ENCODE peak calls at places on chromosomes 11 and 22, in ten cellular contexts. B is IMR-90, J is DND-41, P is MM.1S, C is Peyer's patch, H is breast epithelium, G is OCI-LY7, O is sigmoid colon, Y is mammary epithelial cell, A is thoracic aorta. X is an unnamed sample.

GRCh38 chr11:1009371-1009770 is 27.1 kb downstream of the MUC6 start:
- DNase-seq in H (no peak), G (no peak), P (no peak), A (no peak), O (no peak), J (no peak), Y (no peak), B (no peak), C (no peak), X (peak)

GRCh38 chr11:126415669-126416420 is 60.4 kb downstream of the ST3GAL4 start:
- DNase-seq in C (peak), B (no peak), J (no peak), G (no peak), A (no peak), Y (no peak), P (no peak), O (peak), H (no peak), X (no peak)

GRCh38 chr11:32331098-32331497 is 104.2 kb downstream of the WT1 start:
- DNase-seq in C (no peak), A (no peak), Y (no peak), P (no peak), O (no peak), G (no peak), H (no peak), B (no peak), J (no peak), X (no peak)

GRCh38 chr11:35688023-35688422 is 25.4 kb downstream of the TRIM44 start:
- DNase-seq in H (no peak), P (no peak), Y (peak), O (no peak), G (no peak), A (no peak), J (no peak), C (no peak), B (peak), X (no peak)

GRCh38 chr11:914747-915493 is 4.3 kb upstream of the CHID1 start:
- DNase-seq in P (no peak), J (no peak), A (peak), H (peak), C (peak), G (no peak), O (peak), Y (no peak), B (no peak), X (peak)

GRCh38 chr22:36360871-36361383 is 26.8 kb downstream of the MYH9 start:
- DNase-seq in G (no peak), P (no peak), O (no peak), H (no peak), B (peak), C (no peak), A (no peak), J (no peak), Y (no peak), X (no peak)

GRCh38 chr22:20582520-20583361 is 75.3 kb downstream of the MED15 start:
- DNase-seq in P (no peak), C (no peak), G (no peak), Y (no peak), H (no peak), A (no peak), B (no peak), J (no peak), O (no peak), X (no peak)

GRCh38 chr11:129861702-129862107 is 33.7 kb downstream of the NFRKB start:
- DNase-seq in J (no peak), P (no peak), H (peak), O (no peak), C (peak), Y (peak), G (no peak), A (no peak), B (peak), X (no peak)

GRCh38 chr11:73140213-73141030 is 1.7 kb downstream of the FCHSD2 start:
- DNase-seq in A (no peak), O (no peak), Y (peak), G (peak), P (peak), C (no peak), H (no peak), J (peak), B (peak), X (peak)

GRCh38 chr22:40203568-40203967 is 25.8 kb downstream of the TNRC6B start:
- DNase-seq in C (no peak), A (no peak), Y (no peak), J (peak), O (no peak), G (peak), P (peak), B (peak), H (no peak), X (no peak)

GRCh38 chr11:111730871-111731591 is 35.2 kb downstream of the PPP2R1B start:
- DNase-seq in B (no peak), G (no peak), A (no peak), C (no peak), P (no peak), O (peak), H (peak), Y (peak), J (no peak), X (no peak)

GRCh38 chr22:49976439-49977175 is 16.0 kb downstream of the PIM3 start:
- DNase-seq in G (peak), Y (no peak), P (no peak), B (no peak), J (no peak), H (peak), O (no peak), A (peak), C (peak), X (no peak)

GRCh38 chr11:123587559-123587958 is 66.9 kb downstream of the SCN3B start:
- DNase-seq in B (no peak), G (no peak), Y (no peak), H (no peak), J (no peak), O (no peak), A (no peak), P (no peak), C (peak), X (no peak)

GRCh38 chr22:49396817-49397216 is 430.9 kb downstream of the BRD1 start:
- DNase-seq in J (no peak), Y (no peak), G (no peak), B (no peak), P (no peak), O (no peak), A (no peak), C (no peak), H (no peak), X (no peak)

GRCh38 chr11:103396237-103396636 is 287.0 kb downstream of the DYNC2H1 start:
- DNase-seq in G (no peak), P (no peak), H (no peak), A (no peak), J (no peak), B (peak), C (no peak), Y (no peak), O (no peak), X (no peak)

GRCh38 chr11:127027000-127027399 is 26.4 kb upstream of the KIRREL3 start:
- DNase-seq in C (no peak), O (no peak), P (no peak), G (no peak), Y (no peak), J (no peak), H (no peak), A (no peak), B (no peak), X (no peak)

GRCh38 chr11:107733518-107733917 is 21.7 kb upstream of the SLN start:
- DNase-seq in G (no peak), H (no peak), A (no peak), Y (no peak), B (no peak), P (peak), J (no peak), C (no peak), O (no peak), X (no peak)

DNA sequence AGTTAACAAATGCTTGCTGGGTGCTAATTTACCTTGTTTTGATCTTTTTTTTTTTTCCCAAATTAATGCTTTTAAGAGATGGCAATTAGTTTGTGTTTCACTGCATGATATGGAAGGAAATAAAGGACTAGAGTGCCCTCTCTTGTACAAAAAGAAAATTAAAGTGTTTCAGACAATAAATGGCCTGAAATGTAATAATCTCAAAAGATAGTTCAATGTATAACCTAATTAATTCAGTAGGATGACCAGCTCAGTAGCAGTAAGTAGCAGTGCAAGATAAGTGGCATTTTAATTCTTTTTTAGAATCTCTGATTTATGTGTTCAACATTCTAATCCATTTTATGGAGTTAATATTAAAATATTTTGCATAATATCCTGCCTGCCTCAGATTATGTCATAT is 39.9 kb upstream of the MYO18B start:
- DNase-seq in J (no peak), O (no peak), C (no peak), G (peak), P (peak), H (no peak), A (no peak), B (peak), Y (peak), X (no peak)
- TF ChIP-seq CTCF in J (peak), O (peak), C (peak), G (peak), P (peak), H (peak), A (peak), B (peak), Y (peak), X (peak)

GRCh38 chr11:117908261-117908895 is 20.8 kb downstream of the TMPRSS13 start:
- DNase-seq in H (no peak), G (no peak), B (no peak), A (no peak), P (no peak), O (peak), C (peak), J (peak), Y (no peak), X (peak)
- H3K27ac ChIP-seq in H (no peak), G (no peak), B (no peak), A (no peak), P (no peak), O (no peak), C (no peak), J (peak), Y (no peak), X (no peak)

DNA sequence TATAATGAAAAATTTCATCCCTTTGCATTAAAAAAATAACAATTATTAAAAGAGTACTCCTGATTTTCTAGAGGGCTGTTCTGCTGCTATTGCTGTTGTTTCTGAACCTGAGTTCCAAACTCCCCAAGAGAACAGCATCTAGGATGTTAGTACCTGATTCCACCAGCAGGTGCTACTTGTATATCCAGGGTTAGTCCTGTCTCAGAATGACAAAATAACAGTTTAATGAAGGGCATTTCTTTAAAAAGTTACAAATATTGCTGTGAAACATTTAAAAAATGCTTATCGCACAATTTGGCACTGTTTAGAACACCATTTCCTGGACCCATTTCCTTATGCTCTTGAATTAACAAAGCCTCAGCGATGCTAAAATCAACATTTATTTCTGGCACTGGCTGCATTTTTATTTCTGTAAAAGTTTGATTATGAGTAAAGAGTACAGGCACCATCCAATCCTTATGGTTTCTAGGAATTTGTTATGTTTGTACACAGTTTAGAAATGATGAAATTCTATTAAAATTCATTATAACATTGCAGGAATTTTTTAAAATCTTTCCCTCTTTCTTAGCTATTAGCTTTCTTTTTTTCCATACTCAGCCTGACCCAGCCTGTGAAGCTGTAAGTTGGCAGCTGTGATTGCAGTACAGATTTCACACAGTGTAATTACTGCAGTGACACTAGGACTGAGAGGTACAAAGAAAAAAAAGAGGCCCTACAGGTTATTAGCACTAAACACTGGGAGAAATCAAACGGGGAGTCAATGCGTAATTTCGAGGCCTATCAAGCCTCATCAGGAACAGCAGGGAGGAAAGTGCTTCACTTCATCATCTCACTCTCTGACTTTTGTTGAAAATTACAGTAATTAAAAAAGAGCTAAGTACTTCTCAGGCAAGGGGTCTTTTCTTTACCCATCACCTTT is 208.8 kb downstream of the DCDC1 start:
- DNase-seq in O (no peak), Y (no peak), B (no peak), J (no peak), A (no peak), P (peak), H (no peak), G (peak), C (no peak), X (no peak)
- TF ChIP-seq CTCF in O (no peak), Y (peak), B (no peak), J (peak), A (peak), P (peak), H (no peak), G (peak), C (peak), X (peak)

DNA sequence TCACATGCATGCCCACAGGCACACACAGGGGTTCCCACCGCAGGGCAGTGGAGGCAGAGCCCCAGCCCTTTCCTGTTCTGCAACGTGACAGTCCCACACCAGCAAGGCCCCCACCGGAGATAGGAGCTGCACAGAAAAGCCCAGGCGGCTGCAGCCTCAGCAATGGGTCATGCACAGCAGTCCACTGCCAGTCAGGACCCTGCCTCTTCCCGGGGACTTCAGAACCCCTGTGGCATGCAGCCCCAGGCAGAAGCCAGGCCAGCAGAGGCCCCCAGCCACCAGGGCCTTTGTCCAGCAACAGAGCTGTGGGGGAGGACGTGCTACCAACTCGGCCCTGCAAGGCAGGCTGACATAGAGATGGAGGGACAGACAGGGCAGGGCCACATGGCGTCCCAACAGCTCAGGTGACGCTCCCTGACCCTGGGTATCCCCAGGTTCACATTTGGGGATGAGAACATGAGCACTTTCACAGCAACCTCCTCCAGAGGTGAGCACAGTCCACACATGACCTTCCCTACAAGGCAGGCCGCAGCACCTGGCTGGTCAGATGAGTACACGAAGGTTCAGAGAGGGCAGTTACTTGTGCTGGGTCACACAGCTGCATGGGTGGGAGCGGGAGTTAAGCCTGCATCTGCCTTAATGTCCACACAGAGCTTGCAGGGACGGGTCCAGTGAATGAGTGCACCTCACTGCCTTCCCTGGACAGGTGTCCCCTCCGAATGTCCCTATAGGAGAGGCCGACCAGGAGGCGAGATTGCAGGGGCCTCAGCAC is 87.3 kb downstream of the CELSR1 start:
- DNase-seq in O (no peak), A (no peak), Y (no peak), P (no peak), H (no peak), G (no peak), C (no peak), B (no peak), J (no peak), X (no peak)
- H3K27ac ChIP-seq in O (no peak), A (no peak), Y (no peak), P (no peak), H (no peak), G (no peak), C (no peak), B (no peak), J (no peak), X (no peak)

DNA sequence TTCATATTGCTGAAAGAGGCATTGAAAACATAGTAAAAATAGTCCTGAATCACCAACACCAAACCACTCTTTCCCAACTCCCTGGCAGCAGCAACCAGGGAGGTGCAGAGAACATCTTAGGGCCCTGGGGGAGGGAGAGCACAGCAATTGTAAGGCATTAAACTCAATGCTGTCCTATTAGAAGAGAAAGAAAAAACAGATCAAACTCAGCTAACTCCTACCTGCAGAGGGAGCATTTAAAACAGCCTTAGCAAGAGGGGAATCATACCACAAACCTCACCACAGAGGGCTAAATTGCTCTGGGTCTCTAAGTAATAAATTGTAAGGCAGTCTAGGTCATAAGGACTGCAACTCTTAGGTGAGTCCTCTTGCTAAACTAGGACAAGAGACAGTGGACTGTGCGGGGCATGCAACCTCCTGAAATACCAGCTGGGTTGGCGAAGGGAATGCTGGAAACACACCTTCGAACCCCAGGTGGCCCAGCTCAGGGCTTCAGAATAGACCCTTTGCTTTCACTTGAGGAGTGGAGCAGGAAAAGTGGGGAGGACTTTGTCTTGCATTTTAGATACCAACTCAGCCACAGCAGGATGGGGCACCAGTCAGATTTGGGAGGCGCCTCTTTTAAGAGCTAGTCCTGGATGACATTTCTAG is 697.1 kb upstream of the FAT3 start:
- DNase-seq in A (no peak), H (no peak), Y (no peak), P (no peak), O (no peak), J (no peak), C (no peak), B (no peak), G (no peak), X (no peak)
- TF ChIP-seq CTCF in A (no peak), H (no peak), Y (no peak), P (no peak), O (no peak), J (no peak), C (no peak), B (no peak), G (no peak), X (no peak)

GRCh38 chr11:88478136-88478785 is 140.7 kb upstream of the CTSC start:
- DNase-seq in C (no peak), G (no peak), A (no peak), Y (no peak), O (no peak), B (peak), P (no peak), H (no peak), J (no peak), X (no peak)

GRCh38 chr11:88474655-88475054 is 137.1 kb upstream of the CTSC start:
- DNase-seq in Y (no peak), G (no peak), O (no peak), C (no peak), B (no peak), P (no peak), J (no peak), H (no peak), A (no peak), X (no peak)

GRCh38 chr11:88480217-88480616 is 142.7 kb upstream of the CTSC start:
- DNase-seq in O (no peak), C (no peak), J (no peak), G (no peak), B (peak), P (no peak), A (no peak), H (no peak), Y (peak), X (no peak)

DNA sequence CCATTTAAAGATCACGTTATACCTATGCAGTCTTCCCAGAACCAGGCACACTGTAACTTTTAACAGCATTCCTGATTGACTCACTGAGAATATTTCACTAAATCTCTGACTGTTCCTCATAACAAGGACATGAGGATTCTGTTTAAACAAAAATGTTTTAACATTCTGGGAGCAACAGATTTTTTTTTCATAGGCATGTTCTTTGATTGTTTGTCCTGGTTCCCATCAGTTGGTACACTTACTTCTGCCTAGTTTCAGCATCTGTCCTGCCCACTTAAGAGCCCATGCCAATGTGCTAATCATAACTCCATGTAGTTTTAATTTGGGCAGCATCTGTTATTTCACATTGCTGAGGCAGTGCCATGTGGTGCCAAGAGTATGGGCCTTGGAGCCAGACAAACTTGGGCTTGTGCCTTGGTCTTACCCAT is 138.5 kb upstream of the CTSC start:
- DNase-seq in J (no peak), O (peak), P (no peak), Y (no peak), H (no peak), A (no peak), C (no peak), G (no peak), B (peak), X (no peak)
- H3K27ac ChIP-seq in J (no peak), O (peak), P (no peak), Y (no peak), H (no peak), A (no peak), C (no peak), G (no peak), B (peak), X (no peak)

GRCh38 chr22:43745783-43746356 is 66.2 kb downstream of the EFCAB6 start:
- DNase-seq in J (no peak), H (no peak), G (no peak), Y (no peak), C (no peak), A (no peak), O (no peak), B (no peak), P (no peak), X (peak)

GRCh38 chr22:43743929-43744643 is 68.0 kb downstream of the EFCAB6 start:
- DNase-seq in G (no peak), Y (no peak), J (no peak), P (no peak), C (no peak), B (no peak), O (no peak), H (no peak), A (no peak), X (no peak)

GRCh38 chr22:43750751-43751150 is 61.4 kb downstream of the EFCAB6 start:
- DNase-seq in J (no peak), H (no peak), Y (no peak), B (no peak), G (no peak), C (no peak), O (no peak), P (no peak), A (no peak), X (no peak)

GRCh38 chr22:43749473-43749872 is 62.6 kb downstream of the EFCAB6 start:
- DNase-seq in O (no peak), G (no peak), C (no peak), H (no peak), J (no peak), A (no peak), Y (no peak), B (no peak), P (no peak), X (no peak)

GRCh38 chr22:43747877-43748276 is 64.2 kb downstream of the EFCAB6 start:
- DNase-seq in P (no peak), A (no peak), J (no peak), G (no peak), H (no peak), B (no peak), C (no peak), O (no peak), Y (no peak), X (no peak)
- TF ChIP-seq CTCF in P (no peak), A (no peak), J (no peak), G (no peak), H (no peak), B (peak), C (no peak), O (no peak), Y (no peak), X (no peak)

GRCh38 chr11:61919113-61919840 is 1.9 kb upstream of the RAB3IL1 start:
- DNase-seq in C (no peak), H (no peak), A (no peak), B (no peak), O (peak), G (peak), P (no peak), Y (no peak), J (no peak), X (no peak)
- H3K27ac ChIP-seq in C (peak), H (peak), A (no peak), B (no peak), O (peak), G (no peak), P (no peak), Y (no peak), J (no peak), X (no peak)

X was measured in upper lobe of left lung.